ENCODE peak calls at places on chromosomes 2 and 18, in five cellular contexts. U is PC-3, X is neural progenitor cell, N is IMR-90, Q is A549. C is an unnamed sample.

GRCh38 chr2:145108385-145108784 is 588.5 kb upstream of the ZEB2 start:
- DNase-seq in U (no peak), X (no peak), N (peak), Q (no peak), C (no peak)

GRCh38 chr18:13457327-13457726 is 238.8 kb downstream of the LDLRAD4 start:
- DNase-seq in U (no peak), X (no peak), N (no peak), Q (no peak), C (no peak)

GRCh38 chr2:42886921-42887320 is 94.5 kb upstream of the HAAO start:
- DNase-seq in U (no peak), X (no peak), N (peak), Q (no peak), C (no peak)

GRCh38 chr18:47779381-47779780 is 151.1 kb downstream of the SMAD2 start:
- DNase-seq in U (peak), X (no peak), N (no peak), Q (no peak), C (no peak)

GRCh38 chr18:31245820-31246219 is 72.1 kb upstream of the DSG1 start:
- DNase-seq in U (peak), X (no peak), N (no peak), Q (no peak), C (no peak)

GRCh38 chr2:54641988-54642387 is 81.5 kb upstream of the EML6 start:
- DNase-seq in U (no peak), X (no peak), N (no peak), Q (no peak), C (no peak)

GRCh38 chr2:174051741-174052638 is 86.8 kb upstream of the SP3 start:
- DNase-seq in U (peak), X (peak), N (peak), Q (peak), C (peak)

GRCh38 chr2:125858366-125858765 is 797.6 kb upstream of the GYPC start:
- DNase-seq in U (no peak), X (no peak), N (no peak), Q (no peak), C (no peak)

GRCh38 chr2:70978388-70979357 is at the start of gene ANKRD53:
- DNase-seq in U (no peak), X (peak), N (no peak), Q (no peak), C (no peak)

GRCh38 chr2:85436836-85437487 is 18.4 kb downstream of the SH2D6 start:
- DNase-seq in U (no peak), X (no peak), N (no peak), Q (no peak), C (no peak)

GRCh38 chr2:181977661-181978350 is 7.8 kb upstream of the PPP1R1C start:
- DNase-seq in U (peak), X (no peak), N (peak), Q (peak), C (peak)

GRCh38 chr2:218400167-218400929 is 680 bp downstream of the CTDSP1 start:
- DNase-seq in U (no peak), X (peak), N (no peak), Q (no peak), C (peak)

GRCh38 chr2:84793641-84794040 is 87.2 kb downstream of the TRABD2A start:
- DNase-seq in U (no peak), X (no peak), N (no peak), Q (no peak), C (no peak)

GRCh38 chr2:229169751-229170150 is 101.3 kb downstream of the PID1 start:
- DNase-seq in U (no peak), X (no peak), N (no peak), Q (no peak), C (no peak)

GRCh38 chr2:42328148-42328833 is 32.7 kb downstream of the COX7A2L start:
- DNase-seq in U (peak), X (no peak), N (peak), Q (peak), C (no peak)

GRCh38 chr18:37578886-37579513 is 13.4 kb upstream of the CELF4 start:
- DNase-seq in U (peak), X (peak), N (peak), Q (peak), C (no peak)

GRCh38 chr2:26344581-26345283 is 1.2 kb upstream of the SELENOI start:
- DNase-seq in U (peak), X (peak), N (peak), Q (peak), C (no peak)

GRCh38 chr2:11250400-11251277 is 93.8 kb downstream of the ROCK2 start:
- DNase-seq in U (no peak), X (no peak), N (peak), Q (no peak), C (no peak)
- TF ChIP-seq CTCF in U (no peak), X (no peak), N (no peak), Q (no peak), C (no peak)

GRCh38 chr2:231198291-231199173 is at the start of gene ARMC9:
- DNase-seq in U (peak), X (peak), N (peak), Q (peak), C (peak)
- H3K27ac ChIP-seq in U (peak), X (peak), N (peak), Q (peak), C (peak)

DNA sequence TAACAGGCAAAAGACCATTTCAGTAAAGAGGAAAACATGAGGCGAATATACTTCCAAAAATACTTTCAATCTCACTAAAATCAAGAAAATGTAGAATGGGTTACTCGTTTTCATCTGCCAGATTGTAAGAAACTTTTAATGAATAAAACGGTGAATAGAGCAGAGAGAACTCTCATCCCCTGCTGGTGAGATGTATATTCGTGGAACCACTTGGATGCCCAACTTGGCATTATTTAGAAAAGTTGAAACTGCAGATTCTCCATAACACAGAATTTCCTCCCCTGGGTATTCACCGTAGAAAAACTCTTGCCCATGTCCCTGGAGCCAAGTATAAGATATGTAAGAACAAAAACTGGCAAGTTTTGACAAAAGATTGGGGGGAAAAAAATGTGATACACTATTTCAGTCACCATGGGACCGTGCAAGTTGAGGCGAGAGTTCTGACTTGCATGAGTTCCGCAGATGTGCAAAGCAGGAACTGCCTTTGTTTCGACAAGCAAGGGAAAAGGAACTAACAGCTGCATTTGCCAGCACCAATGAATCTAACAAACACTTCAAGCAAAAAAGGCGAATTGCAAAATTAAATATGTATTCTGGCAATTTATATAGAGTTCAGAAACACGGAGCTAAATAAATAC is 14.8 kb downstream of the TIMM21 start:
- DNase-seq in U (no peak), X (no peak), N (no peak), Q (no peak), C (peak)
- TF ChIP-seq CTCF in U (no peak), X (no peak), N (no peak), Q (no peak), C (peak)

DNA sequence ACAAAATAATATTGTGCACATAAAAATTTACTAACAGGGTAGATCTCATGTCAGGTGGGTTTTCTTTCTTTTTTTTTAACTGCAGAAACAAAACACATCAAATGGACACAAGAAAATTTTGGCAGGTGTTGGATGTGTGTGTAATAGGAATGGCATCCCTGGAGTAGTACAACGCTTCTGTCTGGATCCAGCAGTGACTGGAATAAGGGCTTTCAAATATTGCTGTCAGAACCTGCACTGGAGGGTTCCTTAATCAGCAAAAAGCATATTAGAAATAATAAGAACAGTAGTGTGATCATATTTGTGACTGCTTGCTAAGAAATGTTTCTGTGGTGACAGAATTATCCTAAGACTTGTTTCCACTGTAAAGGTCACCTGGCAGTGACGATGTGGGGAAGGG is 30.8 kb downstream of the CREG2 start:
- DNase-seq in U (peak), X (no peak), N (peak), Q (no peak), C (peak)
- H3K27ac ChIP-seq in U (peak), X (no peak), N (no peak), Q (peak), C (peak)

DNA sequence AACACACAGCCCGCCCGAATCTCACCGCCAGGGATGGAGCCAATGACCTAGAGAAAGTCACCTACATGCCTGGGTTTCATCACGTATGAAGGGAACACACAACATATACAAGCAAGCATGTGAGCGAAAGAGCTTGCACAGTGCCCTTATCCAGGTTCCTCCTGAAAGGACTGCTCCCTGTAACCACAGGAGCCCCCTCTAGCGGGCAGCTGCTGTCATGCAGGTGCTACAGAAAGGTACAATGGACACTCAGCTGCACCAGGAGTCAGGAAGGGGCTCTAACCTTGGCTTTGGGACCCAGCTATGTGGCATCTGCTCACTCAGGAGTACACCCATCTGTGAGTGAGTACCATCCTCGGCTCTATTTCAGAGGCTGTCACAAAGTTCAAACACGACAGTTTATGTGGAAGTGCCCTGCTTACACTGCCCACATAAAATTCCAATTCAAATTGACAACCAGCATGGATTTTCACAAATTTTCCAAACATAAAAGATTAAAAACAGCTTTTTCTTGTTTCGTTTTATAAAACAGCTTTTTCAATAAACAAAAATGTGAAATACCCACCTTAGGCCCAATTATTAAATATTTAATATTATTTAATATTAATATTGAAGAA is 3.5 kb downstream of the NDUFA10 start:
- DNase-seq in U (peak), X (peak), N (peak), Q (peak), C (peak)
- TF ChIP-seq CTCF in U (peak), X (peak), N (peak), Q (peak), C (peak)

GRCh38 chr2:72142743-72143440 is 4.8 kb downstream of the CYP26B1 start:
- DNase-seq in U (no peak), X (peak), N (peak), Q (no peak), C (no peak)
- H3K27ac ChIP-seq in U (no peak), X (no peak), N (no peak), Q (no peak), C (peak)